ENCODE peak calls at places on chromosomes 2 and 18, in eight cellular contexts. N is brain microvascular endothelial cell; P is CD8-positive, alpha-beta memory T cell; F is hypothalamus; Q is iPS-NIHi11; B is LoVo; V is HL-60; W is epithelial cell of esophagus. R is an unnamed sample.

GRCh38 chr2:222169346-222169745 is 129.5 kb downstream of the PAX3 start:
- DNase-seq in W (no peak), Q (no peak), N (no peak), B (no peak), V (no peak), P (no peak), F (no peak), R (no peak)

GRCh38 chr2:73925033-73925704 is 1.5 kb upstream of the DGUOK start:
- DNase-seq in P (no peak), N (no peak), F (no peak), B (no peak), W (no peak), V (peak), Q (no peak), R (no peak)

GRCh38 chr2:130241041-130241707 is 42.9 kb upstream of the TUBA3E start:
- DNase-seq in P (no peak), W (peak), V (no peak), Q (no peak), B (peak), N (peak), F (no peak), R (no peak)

GRCh38 chr2:31675485-31675901 is 94.8 kb upstream of the SRD5A2 start:
- DNase-seq in N (no peak), Q (peak), P (no peak), B (peak), V (no peak), F (no peak), W (no peak), R (no peak)

GRCh38 chr18:67710639-67711038 is 194.1 kb upstream of the DSEL start:
- DNase-seq in W (peak), Q (peak), P (no peak), V (no peak), F (no peak), N (peak), B (no peak), R (no peak)

GRCh38 chr18:58013241-58014211 is 30.5 kb upstream of the NEDD4L start:
- DNase-seq in Q (no peak), N (peak), V (no peak), W (peak), B (peak), F (no peak), P (no peak), R (no peak)

GRCh38 chr2:239392688-239393400 is 8.0 kb downstream of the HDAC4 start:
- DNase-seq in W (no peak), P (peak), Q (no peak), B (no peak), F (no peak), N (no peak), V (no peak), R (no peak)

GRCh38 chr2:124327293-124327692 is 302.2 kb downstream of the CNTNAP5 start:
- DNase-seq in N (no peak), B (no peak), V (no peak), W (no peak), F (no peak), P (no peak), Q (no peak), R (no peak)

GRCh38 chr18:45861926-45862325 is 36.5 kb downstream of the SIGLEC15 start:
- DNase-seq in Q (no peak), B (no peak), V (no peak), F (no peak), N (no peak), P (no peak), W (no peak), R (no peak)

GRCh38 chr2:182858671-182859070 is 7.8 kb downstream of the FRZB start:
- DNase-seq in V (no peak), Q (no peak), N (peak), W (no peak), P (no peak), F (no peak), B (no peak), R (no peak)

GRCh38 chr2:43303120-43303519 is 76.7 kb upstream of the ZFP36L2 start:
- DNase-seq in P (no peak), F (no peak), Q (no peak), V (no peak), N (no peak), W (no peak), B (no peak), R (no peak)

GRCh38 chr2:43188561-43189386 is 37.6 kb downstream of the ZFP36L2 start:
- DNase-seq in B (no peak), W (no peak), P (no peak), Q (no peak), N (no peak), F (no peak), V (no peak), R (no peak)

GRCh38 chr2:174561283-174562275 is 36.0 kb downstream of the WIPF1 start:
- DNase-seq in V (no peak), P (no peak), N (no peak), Q (no peak), W (no peak), B (no peak), F (peak), R (no peak)

GRCh38 chr2:191204443-191204842 is 40.8 kb upstream of the MYO1B start:
- DNase-seq in P (no peak), N (no peak), V (no peak), F (no peak), Q (no peak), B (no peak), W (no peak), R (peak)

GRCh38 chr2:40348665-40349064 is 103.2 kb downstream of the SLC8A1 start:
- DNase-seq in Q (no peak), W (peak), N (peak), F (no peak), V (no peak), B (no peak), P (no peak), R (no peak)

GRCh38 chr2:224777563-224777939 is 61.4 kb upstream of the CCDC195 start:
- DNase-seq in P (no peak), N (no peak), Q (no peak), F (no peak), B (no peak), W (peak), V (no peak), R (no peak)

GRCh38 chr2:23757686-23758433 is 169.1 kb downstream of the ATAD2B start:
- DNase-seq in B (peak), P (no peak), N (peak), V (no peak), W (peak), F (no peak), Q (no peak), R (no peak)

GRCh38 chr2:240423788-240424191 is 11.7 kb upstream of the GPC1 start:
- DNase-seq in N (no peak), B (no peak), F (no peak), V (no peak), Q (no peak), W (no peak), P (peak), R (no peak)

GRCh38 chr18:10953672-10954071 is 195.7 kb downstream of the PIEZO2 start:
- DNase-seq in Q (no peak), V (no peak), P (no peak), F (no peak), N (no peak), B (no peak), W (no peak), R (no peak)

GRCh38 chr2:25294573-25295462 is 46.9 kb downstream of the DNMT3A start:
- DNase-seq in P (peak), N (peak), Q (peak), F (peak), B (no peak), W (peak), V (peak), R (peak)

GRCh38 chr2:31987454-31987853 is 23.4 kb downstream of the MEMO1 start:
- DNase-seq in F (no peak), Q (no peak), N (peak), W (peak), B (no peak), V (no peak), P (no peak), R (no peak)

GRCh38 chr2:116952254-116952653 is 862.2 kb upstream of the DDX18 start:
- DNase-seq in B (no peak), V (no peak), Q (peak), N (no peak), P (no peak), F (no peak), W (peak), R (no peak)

GRCh38 chr18:31598021-31598805 is 6.5 kb downstream of the TTR start:
- DNase-seq in Q (no peak), N (no peak), V (no peak), P (no peak), F (no peak), W (no peak), B (no peak), R (no peak)

GRCh38 chr2:222756951-222757645 is 85.6 kb downstream of the MOGAT1 start:
- DNase-seq in B (peak), W (peak), V (no peak), P (no peak), F (no peak), Q (no peak), N (peak), R (no peak)

GRCh38 chr2:96655491-96655973 is 13.0 kb downstream of the FER1L5 start:
- DNase-seq in P (no peak), Q (no peak), F (no peak), V (peak), N (no peak), B (no peak), W (no peak), R (no peak)

GRCh38 chr2:79670198-79670597 is 157.3 kb downstream of the CTNNA2 start:
- DNase-seq in B (no peak), P (no peak), N (no peak), W (no peak), Q (peak), V (no peak), F (no peak), R (no peak)

GRCh38 chr2:174778479-174778962 is 14.2 kb upstream of the CHRNA1 start:
- DNase-seq in Q (no peak), F (no peak), W (no peak), B (peak), N (peak), V (peak), P (peak), R (peak)

GRCh38 chr18:23243178-23243577 is 107.9 kb downstream of the CABLES1 start:
- DNase-seq in P (no peak), F (no peak), N (no peak), Q (peak), B (no peak), W (no peak), V (peak), R (no peak)